ENCODE peak calls at places on chromosomes 6 and 20, in eight cellular contexts. K, S, G, F, A, X, D and Y are unnamed samples.
A peak's percentile ranks its signal among the peaks of the same experiment; 100 is the strongest.

GRCh38 chr20:63847374-63848002 is 13.8 kb upstream of the ABHD16B start:
- ATAC-seq in F (no peak), X (no peak), A (no peak), K (peak; percentile 65), D (no peak), G (peak; percentile 36), S (peak; percentile 29), Y (no peak)

GRCh38 chr6:154482858-154483257 is 27.6 kb downstream of the CNKSR3 start:
- ATAC-seq in X (no peak), G (no peak), F (no peak), S (no peak), K (no peak), A (no peak), D (no peak), Y (no peak)

GRCh38 chr20:14929388-14929787 is 592.0 kb upstream of the FLRT3 start:
- ATAC-seq in G (no peak), D (no peak), K (no peak), S (no peak), A (no peak), X (no peak), F (no peak), Y (no peak)

GRCh38 chr6:130115036-130115435 is 96.7 kb downstream of the L3MBTL3 start:
- ATAC-seq in X (no peak), A (no peak), G (no peak), S (no peak), F (peak; percentile 40), K (no peak), D (no peak), Y (no peak)

GRCh38 chr6:139175389-139175788 is 40.5 kb downstream of the HECA start:
- ATAC-seq in S (no peak), K (no peak), G (peak; percentile 54), A (no peak), D (peak; percentile 31), F (no peak), X (no peak), Y (no peak)

GRCh38 chr6:39310542-39310941 is 3.7 kb downstream of the KCNK17 start:
- ATAC-seq in X (no peak), F (no peak), A (no peak), S (no peak), D (no peak), G (no peak), K (no peak), Y (no peak)

GRCh38 chr6:43702522-43703440 is 15.2 kb upstream of the MRPS18A start:
- ATAC-seq in K (peak; percentile 81), S (peak; percentile 92), X (peak; percentile 56), G (peak; percentile 95), D (peak; percentile 61), F (peak; percentile 72), A (peak; percentile 95), Y (peak; percentile 30)

GRCh38 chr6:33384581-33385020 is 7.0 kb upstream of the KIFC1 start:
- ATAC-seq in K (peak; percentile 91), F (no peak), S (peak; percentile 61), A (peak; percentile 93), X (no peak), D (no peak), G (peak; percentile 61), Y (peak; percentile 92)

GRCh38 chr6:42704251-42704936 is 18.0 kb downstream of the PRPH2 start:
- ATAC-seq in F (no peak), D (no peak), X (no peak), S (no peak), G (peak; percentile 33), K (peak; percentile 84), A (no peak), Y (no peak)

GRCh38 chr6:132499757-132500156 is 13.2 kb downstream of the STX7 start:
- ATAC-seq in A (no peak), K (no peak), G (peak; percentile 87), S (peak; percentile 65), D (no peak), X (no peak), F (no peak), Y (no peak)

GRCh38 chr6:143061597-143062385 is 1.1 kb downstream of the AIG1 start:
- ATAC-seq in X (no peak), A (no peak), S (no peak), F (no peak), K (no peak), G (no peak), D (no peak), Y (no peak)

GRCh38 chr6:28866342-28867077 is 57.3 kb downstream of the TRIM27 start:
- ATAC-seq in S (peak; percentile 78), K (peak; percentile 70), X (peak; percentile 64), F (peak; percentile 53), D (peak; percentile 67), A (no peak), G (peak; percentile 83), Y (peak; percentile 82)